ENCODE peak calls at places on chromosomes 4 and X, in six cellular contexts. U is foreskin keratinocyte, V is occipital lobe, W is stromal cell of bone marrow, I is AG09319, R is heart left ventricle. P is an unnamed sample.

GRCh38 chrX:12447448-12448154 is 309.3 kb downstream of the FRMPD4 start:
- DNase-seq in R (no peak), W (peak), U (peak), V (no peak), I (peak), P (peak)

GRCh38 chr4:74109116-74109791 is 10.3 kb upstream of the CXCL2 start:
- DNase-seq in I (peak), R (peak), W (peak), V (no peak), U (peak), P (peak)

GRCh38 chr4:2834001-2834921 is 9.4 kb upstream of the ADD1 start:
- DNase-seq in U (no peak), V (no peak), I (no peak), W (no peak), R (peak), P (no peak)

GRCh38 chr4:52251864-52252263 is 200.8 kb downstream of the SPATA18 start:
- DNase-seq in W (no peak), I (peak), V (no peak), U (no peak), R (no peak), P (no peak)

GRCh38 chrX:39592776-39593175 is 505.0 kb downstream of the BCOR start:
- DNase-seq in U (peak), W (peak), V (no peak), R (no peak), I (no peak), P (no peak)

GRCh38 chr4:73499996-73500765 is 18.6 kb downstream of the AFM start:
- DNase-seq in I (no peak), V (no peak), W (no peak), U (peak), R (no peak), P (peak)

GRCh38 chrX:123835661-123836371 is 24.0 kb upstream of the XIAP start:
- DNase-seq in W (peak), I (no peak), V (no peak), U (peak), R (no peak), P (no peak)

GRCh38 chr4:9898596-9899345 is 117.3 kb downstream of the DRD5 start:
- DNase-seq in W (peak), U (peak), R (peak), V (no peak), I (no peak), P (no peak)

GRCh38 chr4:4995103-4995761 is 24.0 kb downstream of the CYTL1 start:
- DNase-seq in W (peak), V (peak), R (peak), I (peak), U (peak), P (peak)

GRCh38 chrX:154517101-154517781 is 1.2 kb upstream of the FAM3A start:
- DNase-seq in U (no peak), V (no peak), I (no peak), W (no peak), R (no peak), P (no peak)

GRCh38 chr4:156751486-156751885 is 220.1 kb downstream of the PDGFC start:
- DNase-seq in U (peak), W (no peak), V (no peak), I (no peak), R (no peak), P (no peak)

GRCh38 chr4:122584517-122584916 is 36.3 kb downstream of the IL21 start:
- DNase-seq in U (peak), R (no peak), W (peak), I (peak), V (no peak), P (peak)

GRCh38 chrX:19174401-19175025 is 52.2 kb upstream of the ADGRG2 start:
- DNase-seq in U (peak), V (no peak), W (peak), I (peak), R (no peak), P (no peak)

GRCh38 chr4:102299708-102300107 is 45.6 kb downstream of the SLC39A8 start:
- DNase-seq in W (peak), I (peak), U (peak), V (peak), R (no peak), P (no peak)

GRCh38 chrX:33133320-33133719 is 78.0 kb downstream of the DMD start:
- DNase-seq in I (no peak), W (no peak), R (no peak), U (no peak), V (no peak), P (no peak)

P was measured in AG04450.